ENCODE peak calls at places on chromosomes 2 and 18, in four cellular contexts. Y is GM23338, G is HepG2, A is Panc1. W is an unnamed sample.
A peak's percentile ranks its signal among the peaks of the same experiment; 100 is the strongest.

GRCh38 chr18:14970027-14970426 is 222.1 kb downstream of the ANKRD30B start:
- DNase-seq in Y (no peak), G (no peak), A (no peak), W (no peak)

GRCh38 chr18:3886575-3887322 is 436.8 kb downstream of the TGIF1 start:
- DNase-seq in Y (no peak), G (no peak), A (no peak), W (no peak)

GRCh38 chr2:46697830-46698323 is 217.7 kb downstream of the MCFD2 start:
- DNase-seq in Y (no peak), G (peak; percentile 84), A (no peak), W (no peak)

GRCh38 chr2:96520231-96520630 is 15.1 kb upstream of the NEURL3 start:
- DNase-seq in Y (no peak), G (no peak), A (no peak), W (no peak)

GRCh38 chr18:76493213-76494107 is 1.6 kb downstream of the ZNF516 start:
- DNase-seq in Y (peak; percentile 24), G (peak; percentile 82), A (no peak), W (no peak)

GRCh38 chr2:194883711-194884110 is 773.3 kb upstream of the SLC39A10 start:
- DNase-seq in Y (no peak), G (no peak), A (no peak), W (no peak)

GRCh38 chr2:176172007-176172747 is 15.1 kb downstream of the HOXD3 start:
- DNase-seq in Y (peak; percentile 56), G (no peak), A (no peak), W (no peak)

GRCh38 chr18:3466051-3466450 is 16.1 kb downstream of the TGIF1 start:
- DNase-seq in Y (no peak), G (no peak), A (no peak), W (peak; percentile 49)

GRCh38 chr18:57744211-57744694 is 58.9 kb downstream of the ATP8B1 start:
- DNase-seq in Y (no peak), G (no peak), A (no peak), W (no peak)

GRCh38 chr2:171941316-171941699 is 19.0 kb downstream of the HAT1 start:
- DNase-seq in Y (no peak), G (no peak), A (no peak), W (no peak)
- TF ChIP-seq CTCF in Y (no peak), G (no peak), A (no peak), W (no peak)

GRCh38 chr2:6071536-6071935 is 379.4 kb downstream of the SOX11 start:
- DNase-seq in Y (no peak), G (no peak), A (no peak), W (no peak)

GRCh38 chr2:6073260-6074141 is 381.3 kb downstream of the SOX11 start:
- DNase-seq in Y (no peak), G (no peak), A (no peak), W (no peak)

GRCh38 chr2:6072757-6073156 is 380.6 kb downstream of the SOX11 start:
- DNase-seq in Y (no peak), G (no peak), A (no peak), W (no peak)

GRCh38 chr2:6077585-6077984 is 385.4 kb downstream of the SOX11 start:
- DNase-seq in Y (no peak), G (no peak), A (no peak), W (no peak)

DNA sequence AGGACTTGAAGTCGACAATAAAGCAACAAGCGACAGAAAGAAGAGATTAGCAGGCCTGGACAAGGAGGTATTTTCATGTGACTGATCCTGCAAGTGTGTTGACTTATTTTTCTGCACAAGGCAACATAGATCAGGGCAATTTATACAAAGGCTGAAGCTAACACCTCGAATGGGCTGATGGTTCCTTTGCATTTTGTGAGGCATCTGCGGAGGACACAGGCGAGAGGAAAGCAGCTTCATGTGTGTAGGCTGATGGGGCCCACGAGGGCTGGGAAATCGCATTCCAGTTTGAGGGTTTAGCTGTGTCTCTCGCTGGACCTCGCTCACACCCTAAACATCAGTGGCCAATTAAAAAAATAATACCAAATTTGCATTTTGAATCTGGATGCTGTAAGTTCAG is 382.1 kb downstream of the SOX11 start:
- DNase-seq in Y (no peak), G (no peak), A (no peak), W (no peak)
- TF ChIP-seq REST in Y (no peak), G (no peak), A (no peak), W (no peak)

GRCh38 chr2:230995821-230996220 is at the start of gene SPATA3:
- DNase-seq in Y (no peak), G (no peak), A (no peak), W (no peak)
- H3K27me3 ChIP-seq in Y (peaks cover 8% of the 10 kb centered on the region), G (peaks cover 3% of the 10 kb centered on the region), A (peaks cover 5% of the 10 kb centered on the region), W (peaks cover 2% of the 10 kb centered on the region)

GRCh38 chr2:205904873-205905272 is 181.1 kb downstream of the INO80D start:
- DNase-seq in Y (no peak), G (no peak), A (no peak), W (no peak)

GRCh38 chr2:205902899-205903236 is 183.1 kb downstream of the INO80D start:
- DNase-seq in Y (no peak), G (no peak), A (no peak), W (no peak)

GRCh38 chr2:205902041-205902898 is 183.7 kb downstream of the INO80D start:
- DNase-seq in Y (no peak), G (peak; percentile 77), A (no peak), W (no peak)

GRCh38 chr2:205906419-205906818 is 179.6 kb downstream of the INO80D start:
- DNase-seq in Y (no peak), G (no peak), A (no peak), W (no peak)

DNA sequence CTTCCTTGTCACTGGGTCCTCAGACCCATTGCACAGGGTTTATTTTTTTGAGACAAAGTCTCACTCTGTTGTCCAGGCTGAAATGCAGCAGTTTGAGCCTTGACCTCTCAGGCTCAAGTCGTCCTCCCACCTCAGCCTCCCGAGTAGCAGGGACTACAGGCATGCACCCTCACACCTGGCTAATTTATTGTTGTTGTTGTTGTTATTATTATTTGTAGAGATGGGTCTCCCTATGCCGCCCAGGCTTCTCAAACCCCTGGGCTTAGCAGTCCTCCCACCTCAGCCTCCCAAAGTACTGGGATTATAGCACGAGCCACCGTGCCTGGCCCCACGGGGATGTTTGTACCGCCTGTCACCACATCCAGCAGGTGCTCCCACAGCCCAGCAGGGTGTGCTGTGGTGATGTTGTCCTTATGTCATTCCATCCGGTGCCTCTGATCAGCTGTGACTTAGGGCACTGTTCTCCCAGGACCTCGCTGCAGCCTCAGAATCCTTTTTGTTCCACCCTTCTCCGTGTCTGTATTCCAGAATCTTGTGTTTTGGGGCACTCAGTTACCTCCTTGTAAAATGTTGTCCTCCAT is 182.3 kb downstream of the INO80D start:
- DNase-seq in Y (peak; percentile 79), G (peak; percentile 79), A (no peak), W (peak; percentile 16)
- TF ChIP-seq CTCF in Y (peak; percentile 86), G (peak; percentile 92), A (peak; percentile 71), W (peak; percentile 24)

GRCh38 chr2:10414000-10414451 is 34.1 kb downstream of the ODC1 start:
- DNase-seq in Y (no peak), G (no peak), A (no peak), W (no peak)

GRCh38 chr2:10415640-10416039 is 32.5 kb downstream of the ODC1 start:
- DNase-seq in Y (no peak), G (no peak), A (no peak), W (no peak)

GRCh38 chr2:10415048-10415447 is 33.1 kb downstream of the ODC1 start:
- DNase-seq in Y (no peak), G (no peak), A (no peak), W (no peak)

GRCh38 chr2:10413488-10413887 is 34.6 kb downstream of the ODC1 start:
- DNase-seq in Y (no peak), G (no peak), A (no peak), W (no peak)

DNA sequence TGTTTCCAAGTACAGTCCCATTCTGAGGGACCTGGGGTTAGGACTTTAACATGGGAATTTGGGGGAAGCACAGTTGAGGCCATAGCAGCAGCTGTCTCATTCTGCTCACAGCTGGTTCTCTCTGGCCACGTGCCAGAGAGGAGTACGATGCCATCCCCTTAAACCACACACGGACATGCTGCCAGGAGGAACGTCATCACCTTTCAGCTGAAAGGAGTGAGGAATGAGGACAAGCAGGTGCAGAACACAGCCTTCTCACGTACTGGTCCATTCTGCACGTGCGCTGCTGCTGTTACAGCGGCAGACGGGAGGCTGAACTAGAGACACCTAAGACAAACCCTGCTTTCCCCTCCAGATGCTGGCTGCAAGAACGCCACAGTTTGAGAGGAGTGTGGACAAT is 33.5 kb downstream of the ODC1 start:
- DNase-seq in Y (no peak), G (no peak), A (no peak), W (no peak)
- TF ChIP-seq REST in Y (no peak), G (no peak), A (no peak), W (no peak)